ENCODE peak calls at places on chromosomes 2 and 18, in eight cellular contexts. O, T, G, V, H, B, Y and C are unnamed samples.

GRCh38 chr2:168941297-168941696 is 40.2 kb downstream of the G6PC2 start:
- DNase-seq in O (no peak), T (no peak), G (no peak), V (no peak), H (no peak), B (no peak), Y (no peak), C (no peak)

GRCh38 chr2:72028351-72028995 is 119.2 kb downstream of the CYP26B1 start:
- DNase-seq in O (no peak), T (no peak), G (no peak), V (no peak), H (no peak), B (no peak), Y (no peak), C (no peak)

GRCh38 chr2:3738454-3738853 is 35.1 kb downstream of the DCDC2C start:
- DNase-seq in O (no peak), T (no peak), G (peak; percentile 23), V (peak; percentile 66), H (no peak), B (no peak), Y (no peak), C (no peak)

GRCh38 chr2:218014706-218015685 is 12.2 kb upstream of the TNS1 start:
- DNase-seq in O (no peak), T (no peak), G (peak; percentile 23), V (peak; percentile 22), H (no peak), B (peak; percentile 12), Y (no peak), C (no peak)

GRCh38 chr18:48928787-48929186 is 22.0 kb downstream of the SMAD7 start:
- DNase-seq in O (no peak), T (no peak), G (peak; percentile 67), V (peak; percentile 75), H (peak; percentile 79), B (no peak), Y (peak; percentile 86), C (peak; percentile 70)

GRCh38 chr2:58180635-58181034 is 60.5 kb downstream of the FANCL start:
- DNase-seq in O (no peak), T (no peak), G (no peak), V (no peak), H (no peak), B (no peak), Y (no peak), C (no peak)

GRCh38 chr2:15189236-15189635 is 371.9 kb downstream of the NBAS start:
- DNase-seq in O (no peak), T (no peak), G (no peak), V (peak; percentile 25), H (no peak), B (no peak), Y (no peak), C (no peak)

GRCh38 chr2:63858291-63858690 is 16.6 kb downstream of the UGP2 start:
- DNase-seq in O (no peak), T (no peak), G (no peak), V (no peak), H (no peak), B (no peak), Y (no peak), C (no peak)

GRCh38 chr2:150100311-150100710 is 387.2 kb downstream of the RND3 start:
- DNase-seq in O (no peak), T (no peak), G (no peak), V (no peak), H (no peak), B (no peak), Y (no peak), C (no peak)

GRCh38 chr2:142515493-142515892 is 362.0 kb upstream of the KYNU start:
- DNase-seq in O (no peak), T (no peak), G (no peak), V (no peak), H (no peak), B (no peak), Y (no peak), C (no peak)

GRCh38 chr2:151262629-151263028 is 966 bp upstream of the RBM43 start:
- DNase-seq in O (no peak), T (no peak), G (no peak), V (no peak), H (no peak), B (no peak), Y (no peak), C (no peak)

GRCh38 chr18:13520741-13521140 is 205.6 kb downstream of the FAM210A start:
- DNase-seq in O (no peak), T (no peak), G (no peak), V (no peak), H (no peak), B (no peak), Y (no peak), C (no peak)

GRCh38 chr2:140349695-140350094 is 1569.5 kb upstream of the NXPH2 start:
- DNase-seq in O (no peak), T (no peak), G (peak; percentile 32), V (no peak), H (no peak), B (no peak), Y (no peak), C (no peak)

GRCh38 chr2:4914551-4914950 is 777.6 kb upstream of the SOX11 start:
- DNase-seq in O (no peak), T (no peak), G (peak; percentile 90), V (peak; percentile 0), H (no peak), B (no peak), Y (no peak), C (no peak)

GRCh38 chr2:152571035-152571766 is 146.1 kb downstream of the PRPF40A start:
- DNase-seq in O (no peak), T (no peak), G (no peak), V (peak; percentile 74), H (no peak), B (no peak), Y (no peak), C (no peak)

GRCh38 chr2:232393556-232393955 is 13.1 kb upstream of the ALPG start:
- DNase-seq in O (no peak), T (no peak), G (no peak), V (no peak), H (no peak), B (no peak), Y (no peak), C (no peak)
- H3K9me3 ChIP-seq in O (no peaks in the 10 kb centered on the region), T (no peaks in the 10 kb centered on the region), G (no peaks in the 10 kb centered on the region), V (no peaks in the 10 kb centered on the region), H (no peaks in the 10 kb centered on the region), B (no peaks in the 10 kb centered on the region), Y (no peaks in the 10 kb centered on the region), C (no peaks in the 10 kb centered on the region)

GRCh38 chr18:10035306-10035991 is 121.6 kb downstream of the VAPA start:
- DNase-seq in O (no peak), T (no peak), G (no peak), V (peak; percentile 38), H (no peak), B (peak; percentile 84), Y (no peak), C (no peak)
- H3K27ac ChIP-seq in O (peak overlapping the region; percentile 13), T (no peak overlapping the region), G (no peak overlapping the region), V (no peak overlapping the region), H (no peak overlapping the region), B (peak overlapping the region; percentile 78), Y (peak overlapping the region; percentile 21), C (no peak overlapping the region)

GRCh38 chr18:32507093-32507492 is 36.4 kb upstream of the GAREM1 start:
- DNase-seq in O (no peak), T (no peak), G (no peak), V (no peak), H (no peak), B (no peak), Y (no peak), C (no peak)
- H3K4me3 ChIP-seq in O (no peak overlapping the region), T (no peak overlapping the region), G (no peak overlapping the region), V (no peak overlapping the region), H (no peak overlapping the region), B (no peak overlapping the region), Y (no peak overlapping the region), C (no peak overlapping the region)

DNA sequence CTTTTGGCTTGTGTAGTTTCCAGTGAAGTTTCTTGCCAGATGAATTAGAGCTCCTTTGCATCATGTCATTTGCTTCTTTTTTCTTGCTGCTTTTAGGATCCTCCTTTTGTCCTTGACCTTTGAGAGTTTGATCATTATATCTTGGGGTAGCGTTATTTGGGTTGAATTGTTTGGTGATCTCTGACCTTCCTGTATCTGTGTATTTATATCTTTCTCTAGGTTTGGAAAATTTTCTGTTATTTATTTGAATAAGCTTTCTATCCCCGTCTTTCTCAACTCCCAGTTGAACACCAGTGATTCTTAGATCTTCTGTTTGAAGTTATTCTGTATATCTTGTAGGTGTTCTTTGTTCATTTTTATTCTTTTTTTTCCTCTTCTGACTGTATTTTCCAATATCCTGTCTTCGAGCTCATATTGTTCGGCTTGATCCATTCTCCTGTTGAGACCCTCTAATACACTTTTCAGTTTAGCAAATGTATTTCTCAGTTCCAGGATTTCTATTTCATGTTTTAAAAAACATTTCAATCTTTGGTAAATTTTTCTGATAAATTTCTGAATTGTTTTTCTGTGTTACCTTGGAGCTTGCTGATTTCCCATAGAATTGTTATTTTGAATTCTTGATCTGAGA is 20.8 kb downstream of the GALNT1 start:
- DNase-seq in O (no peak), T (no peak), G (no peak), V (no peak), H (no peak), B (no peak), Y (no peak), C (no peak)
- H3K9me3 ChIP-seq in O (peaks cover 27% of the 10 kb centered on the region), T (no peaks in the 10 kb centered on the region), G (no peaks in the 10 kb centered on the region), V (no peaks in the 10 kb centered on the region), H (no peaks in the 10 kb centered on the region), B (no peaks in the 10 kb centered on the region), Y (peaks cover 15% of the 10 kb centered on the region), C (peaks cover 2% of the 10 kb centered on the region)

DNA sequence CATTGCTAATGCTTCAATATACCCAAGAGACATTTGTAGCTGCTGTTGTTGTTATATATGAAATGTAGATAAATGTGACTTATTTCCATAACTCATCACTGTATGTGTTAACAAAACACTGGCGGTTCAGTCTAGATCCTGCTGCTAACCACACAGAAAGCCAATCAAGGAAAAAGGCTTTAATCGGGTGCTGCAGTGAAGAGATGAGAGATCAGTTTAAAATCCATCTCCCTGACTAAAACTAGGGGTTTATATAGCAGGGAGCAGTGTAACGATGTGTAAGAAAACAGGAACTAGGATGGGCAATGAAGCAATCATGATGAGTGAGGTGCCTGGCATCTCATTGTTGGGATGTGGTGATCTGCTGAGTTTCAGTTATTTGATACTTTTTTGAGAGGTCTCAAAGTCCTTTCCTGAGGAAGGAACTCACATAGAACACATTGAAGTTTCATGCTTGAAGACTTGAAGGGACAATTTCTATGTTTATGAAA is 677.7 kb upstream of the CDH7 start:
- DNase-seq in O (no peak), T (no peak), G (no peak), V (no peak), H (no peak), B (no peak), Y (no peak), C (no peak)
- H3K27ac ChIP-seq in O (no peak overlapping the region), T (no peak overlapping the region), G (no peak overlapping the region), V (no peak overlapping the region), H (no peak overlapping the region), B (no peak overlapping the region), Y (no peak overlapping the region), C (no peak overlapping the region)